ENCODE peak calls at places on chromosome 1, in seven cellular contexts. O is CD8-positive, alpha-beta T cell; U is AG04450; Z is CD4-positive, alpha-beta T cell; J is cardiac muscle cell; G is mammary epithelial cell; W is epithelial cell of prostate. F is an unnamed sample.

GRCh38 chr1:3066250-3066711 is 2.7 kb upstream of the PRDM16 start:
- DNase-seq in O (no peak), U (no peak), Z (no peak), J (peak; percentile 38), G (no peak), W (no peak), F (peak; percentile 90)

GRCh38 chr1:217540321-217540720 is 90.6 kb downstream of the GPATCH2 start:
- DNase-seq in O (no peak), U (no peak), Z (no peak), J (no peak), G (no peak), W (no peak), F (no peak)

GRCh38 chr1:181947441-181947840 is 114.1 kb downstream of the ZNF648 start:
- DNase-seq in O (no peak), U (no peak), Z (no peak), J (no peak), G (no peak), W (no peak), F (no peak)

GRCh38 chr1:167563579-167564246 is 10.2 kb upstream of the CREG1 start:
- DNase-seq in O (no peak), U (no peak), Z (no peak), J (peak; percentile 16), G (peak; percentile 63), W (no peak), F (peak; percentile 51)

GRCh38 chr1:168520052-168520751 is 23.6 kb downstream of the XCL2 start:
- DNase-seq in O (no peak), U (no peak), Z (no peak), J (no peak), G (no peak), W (no peak), F (no peak)

GRCh38 chr1:245641384-245641783 is 486.6 kb downstream of the KIF26B start:
- DNase-seq in O (no peak), U (no peak), Z (no peak), J (no peak), G (no peak), W (no peak), F (no peak)

GRCh38 chr1:87045757-87046422 is 131.5 kb downstream of the HS2ST1 start:
- DNase-seq in O (peak; percentile 28), U (no peak), Z (no peak), J (no peak), G (peak; percentile 29), W (no peak), F (no peak)

GRCh38 chr1:110049801-110050601 is 15.6 kb downstream of the STRIP1 start:
- DNase-seq in O (no peak), U (no peak), Z (no peak), J (no peak), G (no peak), W (no peak), F (no peak)

GRCh38 chr1:23825762-23826522 is 713 bp upstream of the HMGCL start:
- DNase-seq in O (no peak), U (no peak), Z (no peak), J (peak; percentile 12), G (no peak), W (no peak), F (no peak)

GRCh38 chr1:4702927-4703326 is 48.5 kb downstream of the AJAP1 start:
- DNase-seq in O (no peak), U (no peak), Z (no peak), J (peak; percentile 3), G (peak; percentile 2), W (peak; percentile 57), F (no peak)

GRCh38 chr1:33060579-33061083 is 20.3 kb upstream of the AZIN2 start:
- DNase-seq in O (no peak), U (peak; percentile 78), Z (no peak), J (peak; percentile 78), G (peak; percentile 94), W (no peak), F (no peak)

GRCh38 chr1:221698579-221699349 is 43.1 kb downstream of the DUSP10 start:
- DNase-seq in O (no peak), U (no peak), Z (no peak), J (no peak), G (no peak), W (no peak), F (no peak)
- H3K27ac ChIP-seq in O (no peak overlapping the region), U (no peak overlapping the region), Z (no peak overlapping the region), J (no peak overlapping the region), G (no peak overlapping the region), W (peak overlapping the region; percentile 27), F (no peak overlapping the region)

GRCh38 chr1:116804736-116805135 is 50.5 kb downstream of the CD2 start:
- DNase-seq in O (no peak), U (no peak), Z (no peak), J (no peak), G (no peak), W (no peak), F (no peak)
- H3K27ac ChIP-seq in O (no peak overlapping the region), U (no peak overlapping the region), Z (no peak overlapping the region), J (no peak overlapping the region), G (no peak overlapping the region), W (no peak overlapping the region), F (no peak overlapping the region)

GRCh38 chr1:55233149-55233777 is 18.1 kb upstream of the USP24 start:
- DNase-seq in O (no peak), U (no peak), Z (no peak), J (no peak), G (peak; percentile 50), W (no peak), F (no peak)

GRCh38 chr1:55234016-55234415 is 18.9 kb upstream of the USP24 start:
- DNase-seq in O (no peak), U (no peak), Z (no peak), J (no peak), G (no peak), W (no peak), F (no peak)

GRCh38 chr1:55232448-55233148 is 17.4 kb upstream of the USP24 start:
- DNase-seq in O (no peak), U (no peak), Z (no peak), J (no peak), G (no peak), W (no peak), F (no peak)

GRCh38 chr1:55239548-55239947 is 24.4 kb upstream of the USP24 start:
- DNase-seq in O (no peak), U (no peak), Z (no peak), J (no peak), G (no peak), W (no peak), F (no peak)

DNA sequence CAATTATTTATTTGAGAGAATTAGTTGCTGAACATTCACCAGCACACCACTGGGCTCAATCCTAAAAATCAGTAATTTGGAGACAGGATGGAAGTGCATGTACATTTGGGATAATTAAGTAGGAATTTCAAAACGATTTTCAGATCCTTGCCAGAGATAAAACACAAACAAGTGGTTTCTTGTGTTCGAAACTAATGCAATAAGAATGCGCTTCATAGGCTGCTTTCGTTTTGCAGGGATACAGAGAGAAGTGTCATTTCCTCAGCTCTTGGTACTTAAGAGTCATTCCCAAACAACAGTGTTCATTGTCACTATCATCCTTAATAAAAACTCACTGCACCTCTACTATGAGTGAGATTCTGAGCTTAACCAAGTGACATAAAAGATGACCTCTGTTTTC is 20.6 kb upstream of the USP24 start:
- DNase-seq in O (no peak), U (peak; percentile 29), Z (no peak), J (peak; percentile 59), G (peak; percentile 80), W (peak; percentile 39), F (no peak)
- H3K27ac ChIP-seq in O (no peak overlapping the region), U (no peak overlapping the region), Z (no peak overlapping the region), J (no peak overlapping the region), G (no peak overlapping the region), W (no peak overlapping the region), F (no peak overlapping the region)

GRCh38 chr1:24865168-24865567 is 64.9 kb downstream of the RUNX3 start:
- DNase-seq in O (no peak), U (no peak), Z (no peak), J (no peak), G (no peak), W (no peak), F (peak; percentile 21)

GRCh38 chr1:24861821-24862727 is 68.0 kb downstream of the RUNX3 start:
- DNase-seq in O (no peak), U (no peak), Z (no peak), J (peak; percentile 22), G (no peak), W (no peak), F (peak; percentile 54)

GRCh38 chr1:24864409-24864808 is 65.7 kb downstream of the RUNX3 start:
- DNase-seq in O (no peak), U (no peak), Z (no peak), J (no peak), G (no peak), W (no peak), F (no peak)

GRCh38 chr1:24860841-24861240 is 69.2 kb downstream of the RUNX3 start:
- DNase-seq in O (no peak), U (no peak), Z (no peak), J (no peak), G (no peak), W (no peak), F (peak; percentile 41)

GRCh38 chr1:24862775-24863483 is 67.1 kb downstream of the RUNX3 start:
- DNase-seq in O (no peak), U (no peak), Z (no peak), J (no peak), G (no peak), W (no peak), F (no peak)
- H3K27ac ChIP-seq in O (no peak overlapping the region), U (no peak overlapping the region), Z (no peak overlapping the region), J (no peak overlapping the region), G (no peak overlapping the region), W (no peak overlapping the region), F (no peak overlapping the region)

DNA sequence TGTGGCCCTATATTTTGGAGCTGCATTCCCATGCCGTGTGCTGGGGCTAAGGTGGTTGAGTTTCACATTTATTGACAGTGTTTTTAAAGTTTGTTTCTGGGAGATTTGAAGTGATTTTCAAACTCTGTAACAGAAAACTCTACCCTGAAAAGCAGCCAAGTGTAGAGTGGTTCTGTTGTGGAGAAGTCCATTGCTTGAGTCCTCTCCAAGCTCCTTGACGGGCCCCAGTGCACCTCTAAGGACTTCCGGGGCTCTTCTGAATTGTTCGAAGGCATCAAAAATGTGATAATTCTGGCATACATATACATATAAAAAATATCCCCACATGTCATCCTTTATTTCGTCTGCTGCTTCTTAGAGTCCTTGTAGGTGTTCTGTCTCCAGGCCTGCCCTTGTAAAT is 5.0 kb downstream of the MYOCOS start:
- DNase-seq in O (no peak), U (no peak), Z (no peak), J (no peak), G (no peak), W (no peak), F (no peak)
- H3K27ac ChIP-seq in O (no peak overlapping the region), U (no peak overlapping the region), Z (no peak overlapping the region), J (no peak overlapping the region), G (no peak overlapping the region), W (no peak overlapping the region), F (no peak overlapping the region)

F was measured in tibial artery.